ENCODE peak calls at places on chromosome 17, in four cellular contexts. Q, B, W and K are unnamed samples.

GRCh38 chr17:39167492-39167891 is 1.5 kb upstream of the ARL5C start:
- DNase-seq in B (no peak), W (no peak), Q (no peak), K (no peak)

GRCh38 chr17:37506678-37507077 is 17.0 kb downstream of the DUSP14 start:
- DNase-seq in B (peak), Q (no peak), W (peak), K (peak)

GRCh38 chr17:76737676-76738467 is at the start of gene MFSD11:
- DNase-seq in W (peak), B (peak), Q (no peak), K (peak)

GRCh38 chr17:11506635-11507034 is 91.6 kb upstream of the DNAH9 start:
- DNase-seq in B (peak), Q (no peak), W (no peak), K (no peak)

GRCh38 chr17:19313746-19314651 is 48.5 kb downstream of the B9D1 start:
- DNase-seq in B (no peak), W (no peak), Q (no peak), K (no peak)

GRCh38 chr17:30237296-30238002 is 2.0 kb upstream of the SLC6A4 start:
- DNase-seq in W (no peak), B (no peak), Q (no peak), K (no peak)

GRCh38 chr17:41792835-41793748 is 6.6 kb upstream of the JUP start:
- DNase-seq in W (peak), Q (no peak), B (peak), K (no peak)

GRCh38 chr17:77963441-77963840 is 4.9 kb downstream of the TNRC6C start:
- DNase-seq in B (peak), W (peak), Q (no peak), K (no peak)

GRCh38 chr17:14464741-14465140 is 163.9 kb downstream of the HS3ST3B1 start:
- DNase-seq in Q (no peak), B (no peak), W (no peak), K (no peak)

GRCh38 chr17:76239538-76240274 is 587 bp downstream of the RNF157 start:
- DNase-seq in Q (no peak), B (no peak), W (peak), K (no peak)

GRCh38 chr17:76405607-76405966 is 21.2 kb downstream of the SPHK1 start:
- DNase-seq in W (peak), Q (no peak), B (no peak), K (no peak)

GRCh38 chr17:28228986-28229729 is 89.8 kb upstream of the TMEM97 start:
- DNase-seq in B (no peak), Q (no peak), W (peak), K (no peak)
- TF ChIP-seq BRCA1 in B (no peak), Q (no peak), W (no peak), K (no peak)

GRCh38 chr17:82668631-82669099 is 20.4 kb upstream of the WDR45B start:
- DNase-seq in B (peak), Q (no peak), W (peak), K (peak)
- TF ChIP-seq BRCA1 in B (no peak), Q (no peak), W (no peak), K (no peak)

DNA sequence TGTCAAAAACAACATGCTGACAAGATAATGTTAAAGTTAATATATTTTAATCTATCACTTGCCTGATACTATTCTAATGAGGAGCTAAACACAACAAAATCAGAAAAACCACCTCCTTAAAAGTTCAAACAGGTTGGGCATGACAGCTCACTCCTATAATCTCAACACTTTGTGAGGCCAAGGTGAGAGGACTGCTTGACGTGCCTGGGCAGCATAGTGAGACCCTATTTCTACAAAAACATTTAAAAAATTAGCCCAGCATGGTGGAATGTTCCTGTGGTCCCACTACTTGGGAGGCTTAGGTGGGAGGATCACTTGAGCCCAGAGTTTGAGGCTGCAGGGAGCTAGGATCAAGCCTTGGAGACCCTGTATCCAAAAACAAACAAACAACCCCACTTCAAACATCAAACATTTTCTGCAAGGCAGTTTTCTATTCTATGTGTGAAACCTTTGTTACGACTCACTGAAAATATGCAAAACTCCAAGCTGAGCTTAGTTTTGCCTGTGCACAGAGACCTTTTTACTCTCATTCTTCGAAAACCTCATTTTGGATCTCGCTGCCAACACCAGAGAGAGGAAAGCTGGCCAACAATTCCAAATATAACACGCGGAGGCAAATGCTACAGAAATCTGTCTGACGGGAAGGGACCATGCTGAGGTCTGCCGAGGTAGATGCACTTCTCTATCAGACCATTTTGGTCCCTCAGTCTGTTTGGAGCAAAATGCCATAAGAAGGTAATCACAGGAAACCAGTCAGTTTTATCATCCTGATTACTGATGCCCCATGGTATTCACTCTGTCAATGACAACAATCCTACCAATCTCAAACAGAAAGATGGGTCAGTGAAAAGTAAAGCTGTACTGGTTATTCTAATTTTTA is 6.2 kb downstream of the PHF12 start:
- DNase-seq in Q (no peak), W (no peak), B (no peak), K (no peak)
- TF ChIP-seq BRCA1 in Q (no peak), W (no peak), B (no peak), K (no peak)

GRCh38 chr17:35889241-35889640 is 9.1 kb upstream of the CCL5 start:
- DNase-seq in W (no peak), Q (no peak), B (no peak), K (no peak)

GRCh38 chr17:35891273-35891672 is 11.1 kb upstream of the CCL5 start:
- DNase-seq in Q (no peak), W (no peak), B (no peak), K (no peak)

GRCh38 chr17:35892091-35892637 is 12.0 kb upstream of the CCL5 start:
- DNase-seq in B (no peak), W (no peak), Q (no peak), K (no peak)

GRCh38 chr17:35889818-35890773 is 9.9 kb upstream of the CCL5 start:
- DNase-seq in W (no peak), B (no peak), Q (no peak), K (no peak)

DNA sequence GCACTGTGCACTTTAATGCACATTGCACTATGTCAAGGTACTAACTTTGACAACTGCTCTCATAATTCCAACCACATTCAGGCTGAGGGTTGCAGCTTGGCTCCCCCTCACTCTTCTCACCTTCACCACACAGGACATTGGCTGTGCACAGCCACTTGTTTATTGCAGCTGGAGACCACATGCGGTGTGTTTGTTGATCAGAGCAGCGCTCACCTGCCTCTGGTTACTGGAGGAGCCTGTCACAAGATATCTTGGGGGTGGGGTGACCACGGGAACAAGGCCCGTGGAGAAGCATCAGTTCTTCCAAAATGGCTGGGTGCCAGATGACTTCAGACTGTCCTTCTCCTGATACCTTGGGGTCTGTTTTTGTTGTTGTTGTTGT is 10.6 kb upstream of the CCL5 start:
- DNase-seq in W (no peak), B (no peak), Q (no peak), K (no peak)
- TF ChIP-seq BRCA1 in W (no peak), B (no peak), Q (no peak), K (no peak)

DNA sequence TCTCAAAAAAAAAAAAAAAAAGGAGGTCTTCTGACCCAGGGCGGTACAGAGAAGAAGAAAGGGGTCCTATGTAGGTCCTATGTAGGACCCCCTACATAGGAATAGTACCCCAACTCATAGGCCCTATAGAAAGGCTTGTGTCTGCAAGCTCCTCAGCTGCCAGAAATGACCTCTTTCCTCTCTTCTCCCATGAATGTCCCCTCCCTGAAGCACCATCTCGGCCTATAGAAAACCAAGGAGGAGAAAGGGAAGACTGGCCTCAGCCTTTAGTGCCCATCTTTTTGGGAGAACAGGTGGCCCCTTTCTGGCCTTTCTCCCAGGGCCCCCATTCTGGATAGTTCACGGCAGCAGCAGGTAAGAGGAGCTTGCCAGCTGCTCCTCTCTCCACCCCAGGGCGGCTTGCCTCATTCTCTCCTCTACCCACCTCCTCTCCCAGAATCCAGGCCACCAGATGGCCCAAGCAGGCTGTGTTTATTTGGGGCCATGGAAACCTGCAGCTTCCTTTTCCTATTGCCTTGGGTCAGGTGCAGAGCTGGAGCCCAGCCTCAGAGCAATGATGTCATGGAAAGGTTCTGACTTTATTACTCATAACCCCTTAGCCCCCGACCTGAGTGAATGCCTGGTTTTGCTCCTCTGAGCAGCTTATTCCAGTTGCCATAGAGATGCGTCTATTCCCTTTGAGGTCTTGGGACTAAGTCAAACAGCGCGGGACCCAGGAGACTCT is 1.6 kb upstream of the MRPL58 start:
- DNase-seq in B (peak), Q (no peak), W (peak), K (no peak)
- TF ChIP-seq BRCA1 in B (no peak), Q (no peak), W (no peak), K (no peak)

DNA sequence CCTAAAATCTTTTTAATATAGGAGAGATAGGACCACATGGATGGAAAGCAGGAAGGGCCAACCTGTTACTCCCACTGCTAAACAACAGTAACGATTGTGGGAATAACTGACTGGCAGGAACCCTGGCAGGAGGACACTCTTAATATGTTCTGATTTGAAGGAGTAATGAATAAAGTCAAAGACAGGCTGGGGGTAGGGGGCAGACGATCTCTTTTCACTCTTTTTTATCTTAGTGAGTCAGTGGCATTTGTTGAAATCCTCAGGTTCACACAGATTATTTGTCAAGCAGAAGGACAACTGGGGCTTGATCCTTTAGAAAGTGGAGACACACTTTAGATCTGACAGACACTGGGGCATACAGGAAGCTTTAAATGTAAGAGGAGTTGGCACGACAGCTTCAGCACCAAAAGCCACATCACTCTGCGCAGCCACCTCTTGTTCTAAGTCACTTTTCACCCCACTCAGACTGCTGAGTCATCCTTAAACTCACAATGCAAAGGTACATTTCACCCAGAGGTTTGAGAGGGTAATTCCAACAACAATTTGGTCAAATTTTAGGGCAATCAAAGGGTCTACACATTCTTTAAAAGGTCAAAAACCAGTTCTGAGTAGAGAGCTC is 121.5 kb downstream of the STXBP4 start:
- DNase-seq in W (peak), B (peak), Q (peak), K (no peak)
- TF ChIP-seq BRCA1 in W (no peak), B (no peak), Q (no peak), K (no peak)

DNA sequence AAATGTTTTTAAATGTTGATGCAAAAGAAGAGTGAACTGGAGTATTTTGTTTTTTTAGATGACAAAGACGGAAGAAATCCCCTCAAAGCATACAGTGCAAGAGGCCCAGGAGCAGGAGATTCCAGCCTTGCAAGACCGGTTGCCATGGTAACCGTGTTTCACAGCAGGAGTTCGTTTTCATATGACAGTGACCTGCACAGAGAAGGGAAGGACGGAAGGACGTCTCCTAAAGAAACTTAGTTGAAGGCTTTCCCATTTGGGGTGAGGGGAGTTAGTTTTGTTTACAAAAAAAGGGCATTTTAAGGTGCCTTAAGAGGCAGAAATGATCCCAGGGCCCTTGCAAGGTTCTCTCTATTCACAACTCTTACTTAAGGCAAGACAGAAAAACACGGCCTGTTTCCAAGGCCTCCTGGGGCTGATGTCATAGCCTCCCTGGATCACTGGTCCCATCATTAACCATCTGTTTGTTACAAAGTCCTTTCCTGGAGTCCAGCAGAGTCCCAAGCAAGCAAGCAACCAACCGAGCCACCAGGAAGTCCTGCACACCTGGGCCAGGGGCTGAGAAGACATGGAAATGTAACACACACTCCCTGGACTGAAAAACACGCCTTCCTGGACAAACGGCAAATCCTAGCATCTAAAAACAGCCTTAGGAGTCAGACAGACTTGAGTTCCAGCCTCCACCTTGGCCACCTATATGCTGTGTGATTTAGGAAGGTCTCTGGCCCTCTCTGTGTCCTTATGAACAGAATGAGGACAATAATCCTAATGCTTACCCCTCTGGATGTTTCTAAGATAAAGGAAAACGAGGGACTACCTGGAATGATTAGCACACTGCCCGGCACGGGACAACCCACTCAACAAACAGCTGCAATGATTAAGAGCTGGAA is 30.3 kb upstream of the RPH3AL start:
- DNase-seq in B (peak), W (no peak), Q (no peak), K (no peak)
- TF ChIP-seq BRCA1 in B (no peak), W (no peak), Q (no peak), K (no peak)

DNA sequence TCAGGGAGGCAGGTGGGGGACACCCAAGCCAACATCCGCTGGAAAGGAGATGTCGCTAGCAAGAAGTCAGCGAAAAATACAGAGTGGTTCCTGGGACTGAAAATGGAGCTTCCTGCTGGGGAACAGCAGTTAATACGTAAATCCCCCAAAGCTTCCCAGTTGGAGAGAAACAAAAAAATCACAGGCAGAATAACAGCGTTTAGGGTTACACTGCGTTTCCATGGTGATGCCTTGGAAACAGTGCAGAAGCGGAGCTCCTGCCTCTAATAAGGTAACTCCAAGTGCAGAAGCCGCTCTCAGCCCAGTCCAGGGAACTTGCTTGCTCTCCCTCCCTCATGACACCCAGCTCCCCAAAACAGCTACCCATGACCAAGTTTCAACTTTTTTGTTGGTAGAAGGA is 73.4 kb downstream of the PLD6 start:
- DNase-seq in B (no peak), W (no peak), Q (no peak), K (no peak)
- TF ChIP-seq BRCA1 in B (no peak), W (no peak), Q (no peak), K (no peak)

GRCh38 chr17:2655526-2655925 is 56.0 kb downstream of the CLUH start:
- DNase-seq in Q (no peak), B (no peak), W (no peak), K (no peak)
- TF ChIP-seq BRCA1 in Q (no peak), B (no peak), W (no peak), K (no peak)

GRCh38 chr17:71922439-71922838 is 198.4 kb upstream of the SOX9 start:
- DNase-seq in Q (peak), B (no peak), W (no peak), K (no peak)

GRCh38 chr17:71921726-71922320 is 199.0 kb upstream of the SOX9 start:
- DNase-seq in B (no peak), W (no peak), Q (peak), K (no peak)

DNA sequence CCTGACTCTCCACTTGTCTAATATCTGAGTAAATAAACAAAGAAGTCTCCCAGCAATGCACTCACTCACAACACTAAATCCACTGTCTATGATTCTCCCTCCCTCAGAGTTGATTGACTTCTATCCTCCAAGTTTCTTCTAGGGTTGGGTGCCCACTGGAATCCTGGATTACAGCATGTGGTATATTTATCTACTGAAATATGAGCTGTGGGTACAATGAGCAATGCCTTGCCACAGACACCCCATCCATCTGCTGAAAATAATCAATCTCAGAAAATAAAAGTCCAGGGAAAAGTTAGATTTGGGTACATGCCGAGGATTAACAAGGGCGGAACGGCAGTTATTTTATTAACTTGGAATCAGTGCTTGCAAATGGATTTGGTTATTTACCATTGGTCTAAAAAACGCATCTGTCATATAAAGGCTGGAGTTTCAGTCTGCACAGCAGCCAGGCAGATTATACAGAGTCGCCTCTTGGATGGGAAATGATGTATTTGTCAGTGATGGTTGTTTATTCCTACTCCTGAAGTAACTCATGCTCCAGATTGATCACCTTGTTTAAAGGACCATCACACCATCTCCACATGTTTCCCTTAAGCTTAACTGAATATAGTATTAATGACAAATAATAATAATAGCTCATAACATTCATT is 193.9 kb upstream of the SOX9 start:
- DNase-seq in W (no peak), Q (no peak), B (no peak), K (no peak)
- TF ChIP-seq BRCA1 in W (no peak), Q (no peak), B (no peak), K (no peak)